ENCODE peak calls at places on chromosomes 1 and 21, in nine cellular contexts. One of them, this sample, is unnamed.

GRCh38 chr1:154983776-154984466 is 777 bp downstream of the FLAD1 start:
- DNase-seq in Panc1: no peak
- DNase-seq in fibroblast of lung: no peak
- DNase-seq in tibial artery: no peak
- DNase-seq in fibroblast of pulmonary artery: no peak
- DNase-seq in Calu3: no peak
- DNase-seq in GM13976: no peak
- DNase-seq in thoracic aorta: no peak
- DNase-seq in GM23338: no peak
- DNase-seq in this sample: no peak

GRCh38 chr1:217363319-217363718 is 267.6 kb downstream of the GPATCH2 start:
- DNase-seq in Calu3: no peak
- DNase-seq in tibial artery: no peak
- DNase-seq in GM13976: no peak
- DNase-seq in Panc1: no peak
- DNase-seq in thoracic aorta: no peak
- DNase-seq in fibroblast of pulmonary artery: no peak
- DNase-seq in GM23338: no peak
- DNase-seq in fibroblast of lung: no peak
- DNase-seq in this sample: no peak

GRCh38 chr1:174276087-174276486 is 116.8 kb downstream of the RABGAP1L start:
- DNase-seq in GM13976: no peak
- DNase-seq in tibial artery: no peak
- DNase-seq in thoracic aorta: no peak
- DNase-seq in Panc1: no peak
- DNase-seq in fibroblast of lung: no peak
- DNase-seq in Calu3: no peak
- DNase-seq in GM23338: no peak
- DNase-seq in fibroblast of pulmonary artery: no peak
- DNase-seq in this sample: no peak

GRCh38 chr1:155320661-155321576 is at the start of gene RUSC1:
- DNase-seq in thoracic aorta: peak
- DNase-seq in fibroblast of lung: peak
- DNase-seq in GM23338: peak
- DNase-seq in Panc1: no peak
- DNase-seq in tibial artery: peak
- DNase-seq in GM13976: peak
- DNase-seq in fibroblast of pulmonary artery: peak
- DNase-seq in Calu3: no peak
- DNase-seq in this sample: peak

GRCh38 chr1:5977494-5978444 is 14.5 kb downstream of the NPHP4 start:
- DNase-seq in fibroblast of pulmonary artery: no peak
- DNase-seq in thoracic aorta: no peak
- DNase-seq in fibroblast of lung: no peak
- DNase-seq in Panc1: no peak
- DNase-seq in Calu3: no peak
- DNase-seq in tibial artery: peak
- DNase-seq in GM23338: no peak
- DNase-seq in GM13976: no peak
- DNase-seq in this sample: peak

GRCh38 chr1:96833376-96833775 is 111.8 kb downstream of the PTBP2 start:
- DNase-seq in tibial artery: no peak
- DNase-seq in GM13976: no peak
- DNase-seq in Calu3: no peak
- DNase-seq in thoracic aorta: no peak
- DNase-seq in Panc1: no peak
- DNase-seq in fibroblast of lung: no peak
- DNase-seq in GM23338: no peak
- DNase-seq in fibroblast of pulmonary artery: no peak
- DNase-seq in this sample: no peak

GRCh38 chr1:181497870-181498269 is 14.6 kb downstream of the CACNA1E start:
- DNase-seq in GM23338: peak
- DNase-seq in Calu3: no peak
- DNase-seq in tibial artery: no peak
- DNase-seq in fibroblast of lung: no peak
- DNase-seq in Panc1: no peak
- DNase-seq in fibroblast of pulmonary artery: no peak
- DNase-seq in GM13976: no peak
- DNase-seq in thoracic aorta: no peak
- DNase-seq in this sample: no peak

GRCh38 chr1:115476616-115477015 is 138.6 kb upstream of the NGF start:
- DNase-seq in fibroblast of lung: no peak
- DNase-seq in Calu3: no peak
- DNase-seq in GM23338: no peak
- DNase-seq in tibial artery: peak
- DNase-seq in thoracic aorta: no peak
- DNase-seq in GM13976: no peak
- DNase-seq in Panc1: no peak
- DNase-seq in fibroblast of pulmonary artery: no peak
- DNase-seq in this sample: no peak

GRCh38 chr1:226041419-226041818 is 21.1 kb upstream of the H3-3A start:
- DNase-seq in GM23338: no peak
- DNase-seq in GM13976: no peak
- DNase-seq in fibroblast of lung: no peak
- DNase-seq in Calu3: no peak
- DNase-seq in tibial artery: no peak
- DNase-seq in Panc1: no peak
- DNase-seq in fibroblast of pulmonary artery: no peak
- DNase-seq in thoracic aorta: no peak
- DNase-seq in this sample: no peak

GRCh38 chr21:36330904-36331303 is 10.9 kb downstream of the MORC3 start:
- DNase-seq in Panc1: no peak
- DNase-seq in GM13976: peak
- DNase-seq in thoracic aorta: no peak
- DNase-seq in GM23338: peak
- DNase-seq in Calu3: peak
- DNase-seq in fibroblast of pulmonary artery: peak
- DNase-seq in fibroblast of lung: peak
- DNase-seq in tibial artery: no peak
- DNase-seq in this sample: peak

GRCh38 chr1:152459596-152460528 is 45.8 kb upstream of the CRNN start:
- DNase-seq in fibroblast of pulmonary artery: peak
- DNase-seq in fibroblast of lung: peak
- DNase-seq in GM23338: peak
- DNase-seq in thoracic aorta: peak
- DNase-seq in Panc1: peak
- DNase-seq in tibial artery: peak
- DNase-seq in GM13976: peak
- DNase-seq in Calu3: peak
- DNase-seq in this sample: peak

GRCh38 chr1:31243451-31244286 is 4.0 kb upstream of the NKAIN1 start:
- DNase-seq in tibial artery: no peak
- DNase-seq in fibroblast of lung: peak
- DNase-seq in fibroblast of pulmonary artery: peak
- DNase-seq in GM13976: no peak
- DNase-seq in Panc1: no peak
- DNase-seq in thoracic aorta: no peak
- DNase-seq in Calu3: no peak
- DNase-seq in GM23338: no peak
- DNase-seq in this sample: no peak

GRCh38 chr1:27931184-27931583 is 3.6 kb upstream of the SMPDL3B start:
- DNase-seq in thoracic aorta: no peak
- DNase-seq in GM13976: no peak
- DNase-seq in fibroblast of lung: no peak
- DNase-seq in fibroblast of pulmonary artery: no peak
- DNase-seq in Panc1: no peak
- DNase-seq in GM23338: no peak
- DNase-seq in tibial artery: no peak
- DNase-seq in Calu3: no peak
- DNase-seq in this sample: no peak

DNA sequence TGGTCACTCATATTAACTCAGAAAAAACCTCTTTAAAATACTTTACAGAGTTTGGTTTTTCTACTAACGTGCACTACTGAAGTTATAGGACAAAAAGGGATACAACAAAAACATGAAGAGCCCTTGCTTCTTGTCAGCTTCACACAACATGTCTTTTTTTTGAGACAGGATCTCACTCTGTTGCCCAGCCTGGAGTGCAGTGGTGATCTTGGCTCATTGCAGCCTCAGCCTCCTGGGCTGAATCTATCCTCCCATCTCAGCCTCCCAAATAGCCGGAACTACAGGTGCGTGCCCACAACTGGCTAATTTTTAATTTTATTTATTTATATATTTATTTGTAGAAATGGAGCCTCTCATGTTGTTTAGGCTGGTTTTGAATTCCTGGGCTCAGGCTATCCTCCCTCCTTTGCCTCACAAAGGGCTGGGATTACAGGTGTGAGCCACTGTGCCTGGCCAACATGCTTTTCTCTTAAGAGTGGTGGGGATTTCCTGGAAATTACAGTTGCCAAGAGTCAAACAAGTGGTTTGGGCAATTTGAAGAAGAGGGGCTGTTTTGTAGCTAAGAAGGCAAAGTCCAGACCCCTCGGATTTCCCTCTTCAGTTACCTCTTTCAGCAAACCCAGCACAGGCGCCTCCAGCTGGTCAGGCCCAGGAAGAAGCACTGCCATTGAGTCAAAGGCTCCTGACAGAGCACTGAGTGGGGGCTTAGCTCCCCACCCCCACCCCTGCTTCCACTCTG is 6.4 kb upstream of the SMPDL3B start:
- DNase-seq in Calu3: no peak
- DNase-seq in fibroblast of pulmonary artery: no peak
- DNase-seq in GM13976: no peak
- DNase-seq in thoracic aorta: no peak
- DNase-seq in tibial artery: no peak
- DNase-seq in fibroblast of lung: peak
- DNase-seq in Panc1: no peak
- DNase-seq in GM23338: peak
- DNase-seq in this sample: no peak
- TF ChIP-seq CTCF in Calu3: no peak
- TF ChIP-seq CTCF in fibroblast of pulmonary artery: no peak
- TF ChIP-seq CTCF in GM13976: no peak
- TF ChIP-seq CTCF in thoracic aorta: no peak
- TF ChIP-seq CTCF in tibial artery: no peak
- TF ChIP-seq CTCF in fibroblast of lung: no peak
- TF ChIP-seq CTCF in Panc1: no peak
- TF ChIP-seq CTCF in GM23338: peak
- TF ChIP-seq CTCF in this sample: no peak

GRCh38 chr1:47624531-47624930 is 186.7 kb downstream of the FOXD2 start:
- DNase-seq in Panc1: no peak
- DNase-seq in thoracic aorta: no peak
- DNase-seq in GM13976: no peak
- DNase-seq in tibial artery: peak
- DNase-seq in GM23338: peak
- DNase-seq in fibroblast of pulmonary artery: no peak
- DNase-seq in fibroblast of lung: no peak
- DNase-seq in Calu3: no peak
- DNase-seq in this sample: no peak
- TF ChIP-seq CTCF in Panc1: no peak
- TF ChIP-seq CTCF in thoracic aorta: no peak
- TF ChIP-seq CTCF in GM13976: no peak
- TF ChIP-seq CTCF in tibial artery: no peak
- TF ChIP-seq CTCF in GM23338: peak
- TF ChIP-seq CTCF in fibroblast of pulmonary artery: no peak
- TF ChIP-seq CTCF in fibroblast of lung: no peak
- TF ChIP-seq CTCF in Calu3: no peak
- TF ChIP-seq CTCF in this sample: no peak

GRCh38 chr1:37947364-37947763 is 511 bp upstream of the INPP5B start:
- DNase-seq in fibroblast of pulmonary artery: no peak
- DNase-seq in Panc1: no peak
- DNase-seq in thoracic aorta: no peak
- DNase-seq in fibroblast of lung: no peak
- DNase-seq in tibial artery: peak
- DNase-seq in Calu3: no peak
- DNase-seq in GM23338: no peak
- DNase-seq in GM13976: peak
- DNase-seq in this sample: no peak

GRCh38 chr1:37949524-37950152 is 2.8 kb upstream of the INPP5B start:
- DNase-seq in Panc1: no peak
- DNase-seq in GM23338: no peak
- DNase-seq in tibial artery: peak
- DNase-seq in GM13976: peak
- DNase-seq in fibroblast of lung: no peak
- DNase-seq in Calu3: no peak
- DNase-seq in thoracic aorta: no peak
- DNase-seq in fibroblast of pulmonary artery: no peak
- DNase-seq in this sample: no peak

GRCh38 chr1:37946703-37947360 is at the start of gene INPP5B:
- DNase-seq in Panc1: no peak
- DNase-seq in fibroblast of lung: peak
- DNase-seq in GM13976: peak
- DNase-seq in fibroblast of pulmonary artery: peak
- DNase-seq in GM23338: peak
- DNase-seq in tibial artery: peak
- DNase-seq in Calu3: peak
- DNase-seq in thoracic aorta: peak
- DNase-seq in this sample: peak

GRCh38 chr1:37948841-37949240 is 2.0 kb upstream of the INPP5B start:
- DNase-seq in Panc1: no peak
- DNase-seq in tibial artery: peak
- DNase-seq in thoracic aorta: no peak
- DNase-seq in fibroblast of pulmonary artery: no peak
- DNase-seq in Calu3: no peak
- DNase-seq in GM23338: no peak
- DNase-seq in fibroblast of lung: no peak
- DNase-seq in GM13976: peak
- DNase-seq in this sample: no peak

DNA sequence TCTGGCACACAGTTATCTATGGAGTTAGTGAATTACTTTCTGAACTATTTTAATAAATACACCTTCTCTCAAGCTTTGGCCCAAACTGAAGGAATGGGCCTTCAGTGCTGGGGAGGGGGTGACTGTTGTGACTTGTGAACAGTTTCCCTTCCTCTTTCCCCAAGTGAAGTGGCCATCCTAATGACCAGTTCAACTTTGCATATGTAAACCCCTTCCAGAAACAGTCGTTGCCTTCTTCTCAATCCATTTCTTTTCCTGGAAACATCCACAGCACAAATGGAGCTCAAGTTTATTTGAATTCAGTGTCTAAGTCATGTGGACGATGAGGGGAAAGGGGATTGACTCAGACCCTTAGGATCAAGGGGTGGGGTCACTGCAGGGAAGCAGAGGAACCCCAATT is 1.3 kb upstream of the INPP5B start:
- DNase-seq in tibial artery: peak
- DNase-seq in GM13976: peak
- DNase-seq in fibroblast of lung: no peak
- DNase-seq in fibroblast of pulmonary artery: no peak
- DNase-seq in GM23338: no peak
- DNase-seq in thoracic aorta: no peak
- DNase-seq in Calu3: no peak
- DNase-seq in Panc1: no peak
- DNase-seq in this sample: no peak
- TF ChIP-seq CTCF in tibial artery: no peak
- TF ChIP-seq CTCF in GM13976: no peak
- TF ChIP-seq CTCF in fibroblast of lung: no peak
- TF ChIP-seq CTCF in fibroblast of pulmonary artery: no peak
- TF ChIP-seq CTCF in GM23338: no peak
- TF ChIP-seq CTCF in thoracic aorta: no peak
- TF ChIP-seq CTCF in Calu3: no peak
- TF ChIP-seq CTCF in Panc1: no peak
- TF ChIP-seq CTCF in this sample: no peak

DNA sequence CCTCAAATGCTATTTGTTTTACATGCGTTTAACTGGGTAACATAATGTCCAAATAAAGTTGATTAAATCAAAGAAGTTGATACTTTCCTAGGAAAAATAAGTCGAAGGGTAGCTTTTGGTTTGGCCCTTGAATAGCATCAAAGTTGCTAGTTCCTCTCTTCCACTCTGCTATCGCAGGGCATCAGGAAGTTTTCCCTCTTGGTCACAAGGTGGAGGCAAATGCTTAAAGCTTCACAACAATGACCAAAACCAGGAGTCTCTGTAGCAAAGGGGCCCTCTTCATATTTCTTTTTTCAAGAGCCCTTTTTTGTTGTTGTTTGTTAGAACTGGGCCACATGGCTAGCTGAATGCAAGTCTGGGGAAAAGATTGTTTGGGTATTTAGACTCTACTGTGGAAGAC is 668.4 kb downstream of the KCNT2 start:
- DNase-seq in tibial artery: no peak
- DNase-seq in GM23338: peak
- DNase-seq in thoracic aorta: no peak
- DNase-seq in fibroblast of lung: no peak
- DNase-seq in GM13976: no peak
- DNase-seq in Calu3: no peak
- DNase-seq in Panc1: no peak
- DNase-seq in fibroblast of pulmonary artery: peak
- DNase-seq in this sample: no peak
- TF ChIP-seq CTCF in tibial artery: no peak
- TF ChIP-seq CTCF in GM23338: peak
- TF ChIP-seq CTCF in thoracic aorta: no peak
- TF ChIP-seq CTCF in fibroblast of lung: no peak
- TF ChIP-seq CTCF in GM13976: peak
- TF ChIP-seq CTCF in Calu3: peak
- TF ChIP-seq CTCF in Panc1: no peak
- TF ChIP-seq CTCF in fibroblast of pulmonary artery: no peak
- TF ChIP-seq CTCF in this sample: no peak

This sample was measured in CD14-positive monocyte.